ENCODE peak calls at places on chromosome 14, in ten cellular contexts. D is colonic mucosa, A is fibroblast of the aortic adventitia, C is fibroblast of pulmonary artery, S is psoas muscle, L is AG10803, Y is upper lobe of left lung, P is body of pancreas, I is OCI-LY7, Q is heart left ventricle. K is an unnamed sample.

GRCh38 chr14:95258754-95259593 is 60.7 kb downstream of the CLMN start:
- DNase-seq in D (no peak), A (no peak), C (peak), S (no peak), L (no peak), Y (no peak), P (no peak), I (no peak), Q (no peak), K (no peak)

GRCh38 chr14:61472025-61472672 is 150.8 kb downstream of the PRKCH start:
- DNase-seq in D (no peak), A (peak), C (peak), S (no peak), L (peak), Y (no peak), P (no peak), I (peak), Q (peak), K (peak)

GRCh38 chr14:51969852-51970251 is 19.5 kb upstream of the RTRAF start:
- DNase-seq in D (no peak), A (no peak), C (no peak), S (no peak), L (no peak), Y (no peak), P (no peak), I (no peak), Q (no peak), K (no peak)

GRCh38 chr14:106556665-106557289 is 1030.4 kb downstream of the TMEM121 start:
- DNase-seq in D (peak), A (no peak), C (no peak), S (no peak), L (no peak), Y (peak), P (peak), I (peak), Q (no peak), K (peak)

GRCh38 chr14:77979666-77980351 is 179.9 kb downstream of the ADCK1 start:
- DNase-seq in D (no peak), A (no peak), C (no peak), S (no peak), L (peak), Y (no peak), P (no peak), I (peak), Q (no peak), K (peak)

GRCh38 chr14:105213396-105213795 is 32.3 kb upstream of the NUDT14 start:
- DNase-seq in D (no peak), A (no peak), C (no peak), S (no peak), L (no peak), Y (no peak), P (no peak), I (no peak), Q (no peak), K (no peak)

GRCh38 chr14:69610859-69611263 is 535 bp upstream of the SUSD6 start:
- DNase-seq in D (no peak), A (no peak), C (peak), S (no peak), L (peak), Y (no peak), P (no peak), I (no peak), Q (no peak), K (peak)

GRCh38 chr14:100899841-100900771 is 3.4 kb downstream of the RTL1 start:
- DNase-seq in D (peak), A (no peak), C (no peak), S (no peak), L (no peak), Y (no peak), P (peak), I (no peak), Q (no peak), K (no peak)

GRCh38 chr14:74160763-74161162 is 76.0 kb downstream of the LIN52 start:
- DNase-seq in D (no peak), A (no peak), C (no peak), S (no peak), L (no peak), Y (no peak), P (no peak), I (no peak), Q (no peak), K (no peak)

GRCh38 chr14:70955543-70956480 is 48.6 kb downstream of the PCNX1 start:
- DNase-seq in D (no peak), A (peak), C (peak), S (no peak), L (peak), Y (no peak), P (no peak), I (peak), Q (no peak), K (peak)

GRCh38 chr14:79186523-79186922 is 1016.4 kb downstream of the NRXN3 start:
- DNase-seq in D (no peak), A (no peak), C (peak), S (no peak), L (no peak), Y (no peak), P (no peak), I (no peak), Q (no peak), K (no peak)

GRCh38 chr14:66434464-66434863 is 51.7 kb upstream of the CCDC196 start:
- DNase-seq in D (no peak), A (no peak), C (no peak), S (no peak), L (no peak), Y (no peak), P (no peak), I (no peak), Q (no peak), K (no peak)

GRCh38 chr14:55026793-55027560 is at the start of the genes SOCS4 and WDHD1:
- DNase-seq in D (peak), A (peak), C (peak), S (peak), L (peak), Y (peak), P (peak), I (peak), Q (peak), K (peak)

GRCh38 chr14:105267820-105268548 is 19.7 kb downstream of the BTBD6 start:
- DNase-seq in D (no peak), A (no peak), C (no peak), S (no peak), L (no peak), Y (no peak), P (no peak), I (no peak), Q (no peak), K (no peak)

GRCh38 chr14:101223147-101223546 is 319.6 kb upstream of the RTL1 start:
- DNase-seq in D (peak), A (no peak), C (no peak), S (peak), L (no peak), Y (no peak), P (no peak), I (no peak), Q (no peak), K (no peak)

GRCh38 chr14:32087173-32087861 is 10.2 kb downstream of the ARHGAP5 start:
- DNase-seq in D (no peak), A (peak), C (peak), S (no peak), L (peak), Y (no peak), P (no peak), I (no peak), Q (no peak), K (no peak)

GRCh38 chr14:70748422-70748821 is 60.9 kb downstream of the MAP3K9 start:
- DNase-seq in D (no peak), A (peak), C (no peak), S (no peak), L (no peak), Y (no peak), P (no peak), I (no peak), Q (no peak), K (no peak)

GRCh38 chr14:70887207-70888150 is 19.8 kb upstream of the PCNX1 start:
- DNase-seq in D (no peak), A (peak), C (peak), S (no peak), L (peak), Y (no peak), P (no peak), I (no peak), Q (no peak), K (no peak)

GRCh38 chr14:72479471-72479931 is 414.4 kb downstream of the DPF3 start:
- DNase-seq in D (no peak), A (no peak), C (no peak), S (no peak), L (no peak), Y (no peak), P (no peak), I (no peak), Q (no peak), K (peak)

GRCh38 chr14:26841920-26842741 is 244.3 kb upstream of the NOVA1 start:
- DNase-seq in D (peak), A (peak), C (peak), S (peak), L (peak), Y (peak), P (peak), I (no peak), Q (peak), K (no peak)

GRCh38 chr14:32430326-32430725 is 101.2 kb downstream of the AKAP6 start:
- DNase-seq in D (no peak), A (peak), C (peak), S (no peak), L (no peak), Y (no peak), P (no peak), I (no peak), Q (no peak), K (no peak)

GRCh38 chr14:99516156-99517045 is 35.2 kb downstream of the CCNK start:
- DNase-seq in D (no peak), A (no peak), C (no peak), S (peak), L (no peak), Y (peak), P (peak), I (no peak), Q (peak), K (no peak)

GRCh38 chr14:45201908-45202307 is 51.1 kb downstream of the MIS18BP1 start:
- DNase-seq in D (no peak), A (no peak), C (peak), S (no peak), L (peak), Y (no peak), P (no peak), I (peak), Q (no peak), K (peak)

GRCh38 chr14:65237956-65238355 is 135.6 kb upstream of the MAX start:
- DNase-seq in D (no peak), A (peak), C (peak), S (no peak), L (no peak), Y (no peak), P (no peak), I (no peak), Q (no peak), K (no peak)

GRCh38 chr14:103418508-103418818 is 33.2 kb downstream of the MARK3 start:
- DNase-seq in D (no peak), A (peak), C (peak), S (no peak), L (peak), Y (peak), P (no peak), I (no peak), Q (no peak), K (no peak)

GRCh38 chr14:89255012-89255411 is 162.0 kb downstream of the FOXN3 start:
- DNase-seq in D (no peak), A (no peak), C (no peak), S (no peak), L (no peak), Y (no peak), P (no peak), I (no peak), Q (no peak), K (no peak)

GRCh38 chr14:22890416-22890815 is 7.4 kb downstream of the REM2 start:
- DNase-seq in D (no peak), A (no peak), C (no peak), S (no peak), L (no peak), Y (no peak), P (no peak), I (no peak), Q (no peak), K (no peak)

GRCh38 chr14:51922624-51923023 is 62.2 kb downstream of the GNG2 start:
- DNase-seq in D (no peak), A (no peak), C (peak), S (no peak), L (peak), Y (no peak), P (no peak), I (no peak), Q (no peak), K (no peak)

GRCh38 chr14:90970167-90970600 is 90.3 kb downstream of the RPS6KA5 start:
- DNase-seq in D (no peak), A (peak), C (peak), S (no peak), L (no peak), Y (no peak), P (no peak), I (no peak), Q (no peak), K (no peak)

GRCh38 chr14:22471545-22472121 is 117.4 kb downstream of the DAD1 start:
- DNase-seq in D (peak), A (no peak), C (peak), S (no peak), L (no peak), Y (peak), P (peak), I (peak), Q (no peak), K (no peak)

GRCh38 chr14:95507701-95508103 is 8.7 kb downstream of the SYNE3 start:
- DNase-seq in D (no peak), A (peak), C (peak), S (no peak), L (peak), Y (no peak), P (peak), I (no peak), Q (no peak), K (peak)

GRCh38 chr14:59277659-59278058 is 89.2 kb downstream of the DAAM1 start:
- DNase-seq in D (no peak), A (no peak), C (no peak), S (no peak), L (no peak), Y (no peak), P (no peak), I (no peak), Q (no peak), K (no peak)
- TF ChIP-seq CTCF in D (no peak), A (no peak), C (no peak), S (no peak), L (peak), Y (no peak), P (no peak), I (no peak), Q (no peak), K (no peak)

DNA sequence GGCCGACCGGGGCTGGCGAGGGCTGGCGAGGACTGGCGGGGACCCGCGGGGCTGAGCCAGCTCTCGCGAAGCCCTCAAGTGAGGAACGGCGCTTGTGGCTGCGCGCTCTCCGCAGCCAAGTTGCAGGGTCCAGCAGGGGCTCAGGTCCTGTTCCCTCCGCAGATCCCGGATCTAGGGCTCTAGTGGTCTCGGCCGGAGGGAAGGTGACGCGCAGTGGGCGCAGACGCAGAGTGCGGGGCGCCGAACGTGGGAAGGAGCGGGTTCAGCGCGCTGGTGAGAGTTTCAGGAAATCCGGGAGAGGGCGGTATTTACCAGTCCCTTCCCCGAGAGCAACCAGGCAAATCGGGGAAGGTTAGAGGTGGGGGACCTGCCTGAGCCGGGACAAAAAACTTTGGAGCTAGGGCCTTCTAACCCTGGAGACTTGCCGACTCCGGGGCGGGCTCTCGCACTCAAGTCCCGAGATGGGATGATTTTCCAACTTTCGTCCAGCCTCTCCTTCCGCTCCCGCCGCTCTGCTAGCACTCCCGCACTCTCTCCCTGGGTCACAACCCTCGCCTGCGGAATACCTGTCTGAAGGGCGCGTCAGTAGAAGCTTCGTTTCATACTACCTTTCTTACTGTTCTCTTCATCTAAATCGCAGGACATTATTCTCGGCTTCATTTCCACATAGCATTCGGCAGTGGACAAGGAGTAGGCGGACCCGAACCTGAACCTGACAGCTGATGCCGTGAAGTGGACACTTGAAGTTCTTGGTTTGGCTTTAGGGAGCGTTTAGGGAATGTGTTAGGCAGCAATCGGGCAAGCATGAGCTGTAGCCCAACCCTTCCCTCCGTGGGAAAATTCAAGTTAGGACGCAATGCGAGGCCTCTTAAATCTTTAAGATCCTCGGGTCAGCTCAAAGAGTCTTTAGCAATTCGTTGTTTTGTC is 13.6 kb upstream of the PAX9 start:
- DNase-seq in D (no peak), A (peak), C (peak), S (peak), L (peak), Y (no peak), P (peak), I (no peak), Q (peak), K (no peak)
- TF ChIP-seq CTCF in D (peak), A (peak), C (no peak), S (peak), L (peak), Y (no peak), P (peak), I (no peak), Q (peak), K (no peak)

GRCh38 chr14:29521526-29522137 is 406.0 kb downstream of the PRKD1 start:
- DNase-seq in D (no peak), A (peak), C (peak), S (no peak), L (no peak), Y (no peak), P (no peak), I (peak), Q (no peak), K (peak)
- TF ChIP-seq CTCF in D (no peak), A (peak), C (peak), S (no peak), L (peak), Y (no peak), P (no peak), I (peak), Q (no peak), K (peak)

DNA sequence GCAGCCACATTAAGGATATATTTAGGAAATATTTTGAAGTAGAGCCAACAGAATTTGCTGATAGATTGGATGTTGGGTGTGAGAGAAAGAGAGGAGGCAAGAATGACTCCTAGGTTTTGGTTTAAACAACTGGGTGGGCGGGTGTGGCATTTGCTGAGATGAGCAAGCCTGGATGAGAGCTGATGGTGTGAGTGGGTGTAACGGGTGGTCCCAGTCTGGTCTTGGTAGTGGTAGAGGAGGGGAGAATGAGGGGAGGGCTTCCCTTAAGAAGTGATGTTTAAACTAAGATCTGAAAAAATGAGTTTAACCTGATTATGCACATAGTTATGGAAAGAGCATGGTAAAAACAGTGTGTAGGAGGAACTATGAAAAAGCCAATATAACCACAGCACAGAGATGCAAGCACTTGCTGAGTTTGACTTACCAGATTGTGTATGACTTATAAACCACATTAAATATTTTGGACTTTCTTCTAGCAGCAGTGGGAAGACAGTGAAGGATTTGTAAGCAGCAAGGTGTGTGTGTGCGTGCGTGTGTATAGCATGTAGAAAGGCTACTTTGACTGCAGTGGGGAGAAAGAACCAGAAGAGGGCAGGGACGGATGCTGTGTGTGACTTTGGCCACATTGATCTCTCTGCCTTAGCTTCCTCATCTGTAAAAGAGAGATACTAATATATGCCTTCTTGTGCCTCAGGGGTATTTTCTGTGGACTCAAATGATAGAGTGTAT is 139.7 kb downstream of the PRIMA1 start:
- DNase-seq in D (no peak), A (peak), C (no peak), S (no peak), L (no peak), Y (no peak), P (no peak), I (peak), Q (no peak), K (peak)
- TF ChIP-seq CTCF in D (no peak), A (no peak), C (no peak), S (no peak), L (peak), Y (no peak), P (no peak), I (peak), Q (no peak), K (peak)